ENCODE peak calls at places on chromosomes 6 and 20, in nine cellular contexts. I is mesothelial cell of epicardium, V is left cardiac atrium, D is H54, S is EH, Q is HS-27A, R is endothelial cell, P is K562, M is GM06990. Y is an unnamed sample.

GRCh38 chr20:3248167-3248992 is 9.4 kb upstream of the SLC4A11 start:
- DNase-seq in D (no peak), S (peak; percentile 49), P (peak; percentile 42), M (no peak), V (peak; percentile 55), R (peak; percentile 34), I (no peak), Q (no peak), Y (peak; percentile 21)

GRCh38 chr6:14001329-14002012 is 76.7 kb downstream of the RNF182 start:
- DNase-seq in R (no peak), D (peak; percentile 94), P (no peak), S (peak; percentile 98), M (no peak), V (no peak), I (no peak), Q (peak; percentile 96), Y (no peak)

GRCh38 chr6:11785953-11786579 is 7.5 kb upstream of the ADTRP start:
- DNase-seq in S (no peak), R (no peak), Q (no peak), P (no peak), D (no peak), I (no peak), M (peak; percentile 82), V (no peak), Y (peak; percentile 96)

GRCh38 chr6:12605888-12606345 is 110.7 kb upstream of the PHACTR1 start:
- DNase-seq in I (no peak), V (peak; percentile 35), S (peak; percentile 77), R (peak; percentile 60), D (no peak), M (peak; percentile 67), Q (peak; percentile 59), P (peak; percentile 43), Y (peak; percentile 85)

GRCh38 chr6:45741437-45742166 is 274.1 kb downstream of the CLIC5 start:
- DNase-seq in P (no peak), V (no peak), I (no peak), R (no peak), M (no peak), Q (no peak), D (no peak), S (peak; percentile 46), Y (peak; percentile 65)

GRCh38 chr6:159056003-159056402 is 11.2 kb upstream of the TAGAP start:
- DNase-seq in R (no peak), S (no peak), Q (no peak), I (no peak), P (no peak), V (no peak), D (no peak), M (no peak), Y (no peak)

GRCh38 chr6:44678252-44678935 is 290.9 kb downstream of the CDC5L start:
- DNase-seq in D (no peak), P (no peak), R (no peak), S (no peak), M (no peak), V (no peak), Q (no peak), I (no peak), Y (no peak)

GRCh38 chr6:169498887-169499513 is 202.8 kb downstream of the WDR27 start:
- DNase-seq in S (no peak), M (no peak), V (no peak), D (no peak), Q (no peak), I (no peak), P (no peak), R (no peak), Y (no peak)

GRCh38 chr6:167956983-167957492 is 40.4 kb upstream of the KIF25 start:
- DNase-seq in M (no peak), I (no peak), D (no peak), Q (peak; percentile 1), P (no peak), S (peak; percentile 63), R (no peak), V (no peak), Y (no peak)

GRCh38 chr6:4914412-4915159 is 89.3 kb downstream of the RPP40 start:
- DNase-seq in P (no peak), M (no peak), R (no peak), Q (no peak), S (peak; percentile 77), I (no peak), D (no peak), V (no peak), Y (no peak)

GRCh38 chr6:45681860-45682488 is 304.2 kb upstream of the SUPT3H start:
- DNase-seq in R (no peak), M (peak; percentile 81), D (no peak), S (peak; percentile 68), Q (no peak), V (no peak), P (no peak), I (no peak), Y (peak; percentile 99)

GRCh38 chr20:43379239-43379917 is 78.3 kb upstream of the SRSF6 start:
- DNase-seq in V (no peak), R (no peak), D (peak; percentile 40), S (peak; percentile 96), P (no peak), I (no peak), M (no peak), Q (peak; percentile 24), Y (no peak)

GRCh38 chr6:109241199-109241598 is 141.1 kb downstream of the CD164 start:
- DNase-seq in S (peak; percentile 46), Q (no peak), M (no peak), P (no peak), D (no peak), R (no peak), V (no peak), I (no peak), Y (no peak)

GRCh38 chr6:99334526-99335127 is 14.8 kb downstream of the FAXC start:
- DNase-seq in V (no peak), D (no peak), Q (no peak), P (peak; percentile 39), I (no peak), M (peak; percentile 45), R (peak; percentile 21), S (peak; percentile 67), Y (peak; percentile 77)

GRCh38 chr6:108797951-108798671 is 50.1 kb upstream of the ARMC2 start:
- DNase-seq in V (no peak), P (no peak), D (no peak), S (peak; percentile 26), R (no peak), I (no peak), Q (no peak), M (no peak), Y (no peak)

GRCh38 chr6:108904731-108905130 is 56.5 kb downstream of the ARMC2 start:
- DNase-seq in D (no peak), Q (no peak), I (no peak), M (peak; percentile 57), P (no peak), S (no peak), V (no peak), R (no peak), Y (peak; percentile 82)

GRCh38 chr20:31706607-31707257 is 15.9 kb downstream of the BCL2L1 start:
- DNase-seq in Q (no peak), P (peak; percentile 85), D (no peak), V (no peak), R (no peak), I (no peak), S (no peak), M (no peak), Y (no peak)

GRCh38 chr6:1481326-1481725 is 92.0 kb downstream of the FOXF2 start:
- DNase-seq in M (no peak), S (peak; percentile 98), V (no peak), R (no peak), I (no peak), D (peak; percentile 82), Q (peak; percentile 88), P (no peak), Y (no peak)

GRCh38 chr6:137389150-137389664 is 105.0 kb downstream of the OLIG3 start:
- DNase-seq in S (no peak), I (no peak), Q (no peak), P (no peak), D (no peak), R (no peak), M (peak; percentile 35), V (no peak), Y (peak; percentile 69)

GRCh38 chr20:21520702-21521595 is 7.1 kb upstream of the NKX2-2 start:
- DNase-seq in I (no peak), D (no peak), Q (no peak), R (no peak), P (no peak), S (peak; percentile 15), V (no peak), M (no peak), Y (no peak)

GRCh38 chr6:47009583-47009982 is 32.5 kb downstream of the ADGRF1 start:
- DNase-seq in V (no peak), Q (no peak), M (no peak), P (no peak), R (no peak), S (no peak), D (no peak), I (no peak), Y (no peak)

Y was measured in GM12865.